ENCODE peak calls at places on chromosomes 5 and 9, in four cellular contexts. K, N, W and I are unnamed samples.
A peak's percentile ranks its signal among the peaks of the same experiment; 100 is the strongest.

GRCh38 chr5:62042007-62042406 is 264.0 kb upstream of the KIF2A start:
- DNase-seq in K (no peak), N (no peak), W (no peak), I (no peak)

GRCh38 chr5:10424124-10424731 is 17.5 kb upstream of the ROPN1L start:
- DNase-seq in K (peak; percentile 13), W (no peak), N (no peak), I (peak; percentile 59)

GRCh38 chr9:99093492-99093791 is 11.5 kb upstream of the TGFBR1 start:
- DNase-seq in W (no peak), K (no peak), N (peak; percentile 61), I (no peak)

GRCh38 chr5:147892696-147893296 is 13.5 kb downstream of the C5orf46 start:
- DNase-seq in K (no peak), N (no peak), W (no peak), I (no peak)

GRCh38 chr5:137296213-137296702 is 202.9 kb downstream of the SPOCK1 start:
- DNase-seq in N (no peak), W (no peak), K (no peak), I (no peak)

GRCh38 chr5:160379485-160379884 is 9.1 kb upstream of the C1QTNF2 start:
- DNase-seq in W (no peak), N (no peak), K (no peak), I (no peak)

GRCh38 chr5:122498163-122498562 is 186.1 kb downstream of the SNCAIP start:
- DNase-seq in N (no peak), K (no peak), W (no peak), I (no peak)

GRCh38 chr5:172096184-172096941 is 89.9 kb upstream of the FBXW11 start:
- DNase-seq in W (no peak), K (no peak), N (no peak), I (no peak)

GRCh38 chr5:57032151-57032551 is 80.2 kb upstream of the MIER3 start:
- DNase-seq in N (no peak), K (peak; percentile 20), W (no peak), I (peak; percentile 60)

GRCh38 chr9:128175102-128175563 is 15.1 kb downstream of the BBLN start:
- DNase-seq in K (no peak), N (no peak), W (no peak), I (no peak)

GRCh38 chr5:144549580-144549979 is 378.9 kb downstream of the KCTD16 start:
- DNase-seq in K (no peak), N (no peak), W (no peak), I (no peak)

GRCh38 chr5:78758169-78758839 is 109.7 kb upstream of the LHFPL2 start:
- DNase-seq in N (no peak), W (peak; percentile 95), K (peak; percentile 91), I (no peak)

GRCh38 chr5:66174338-66174737 is 30.2 kb downstream of the SREK1 start:
- DNase-seq in K (peak; percentile 3), W (no peak), N (no peak), I (peak; percentile 39)

GRCh38 chr9:135551031-135551430 is 5.1 kb downstream of the OBP2A start:
- DNase-seq in N (no peak), K (no peak), W (no peak), I (no peak)

GRCh38 chr5:79111387-79111959 is at the start of gene BHMT:
- DNase-seq in N (no peak), K (no peak), W (no peak), I (no peak)

GRCh38 chr9:123397975-123398374 is 42.0 kb downstream of the CRB2 start:
- DNase-seq in W (no peak), K (no peak), N (no peak), I (no peak)

GRCh38 chr5:179209359-179210150 is 135.7 kb downstream of the ADAMTS2 start:
- DNase-seq in W (no peak), K (no peak), N (no peak), I (no peak)

GRCh38 chr5:112742424-112742823 is 4.7 kb downstream of the APC start:
- DNase-seq in K (no peak), N (peak; percentile 46), W (no peak), I (no peak)

GRCh38 chr9:128244443-128245226 is 31.2 kb downstream of the GOLGA2 start:
- DNase-seq in N (peak; percentile 76), W (no peak), K (peak; percentile 51), I (no peak)

GRCh38 chr9:131728961-131729360 is 10.9 kb downstream of the RAPGEF1 start:
- DNase-seq in N (no peak), W (no peak), K (no peak), I (no peak)

GRCh38 chr5:168163966-168164365 is 127.5 kb upstream of the WWC1 start:
- DNase-seq in K (no peak), N (no peak), W (no peak), I (no peak)
- TF ChIP-seq CHD4 in K (no peak), N (no peak), W (no peak), I (no peak)

GRCh38 chr5:115452791-115453190 is 91.8 kb downstream of the FEM1C start:
- DNase-seq in K (no peak), N (no peak), W (no peak), I (no peak)
- TF ChIP-seq CHD4 in K (no peak), N (no peak), W (no peak), I (no peak)

GRCh38 chr9:107016383-107016782 is 153.4 kb downstream of the ZNF462 start:
- DNase-seq in K (no peak), N (no peak), W (no peak), I (no peak)

GRCh38 chr9:107024193-107024592 is 161.2 kb downstream of the ZNF462 start:
- DNase-seq in N (no peak), W (peak; percentile 45), K (no peak), I (no peak)

GRCh38 chr9:107019216-107019615 is 156.2 kb downstream of the ZNF462 start:
- DNase-seq in W (no peak), K (no peak), N (no peak), I (no peak)

DNA sequence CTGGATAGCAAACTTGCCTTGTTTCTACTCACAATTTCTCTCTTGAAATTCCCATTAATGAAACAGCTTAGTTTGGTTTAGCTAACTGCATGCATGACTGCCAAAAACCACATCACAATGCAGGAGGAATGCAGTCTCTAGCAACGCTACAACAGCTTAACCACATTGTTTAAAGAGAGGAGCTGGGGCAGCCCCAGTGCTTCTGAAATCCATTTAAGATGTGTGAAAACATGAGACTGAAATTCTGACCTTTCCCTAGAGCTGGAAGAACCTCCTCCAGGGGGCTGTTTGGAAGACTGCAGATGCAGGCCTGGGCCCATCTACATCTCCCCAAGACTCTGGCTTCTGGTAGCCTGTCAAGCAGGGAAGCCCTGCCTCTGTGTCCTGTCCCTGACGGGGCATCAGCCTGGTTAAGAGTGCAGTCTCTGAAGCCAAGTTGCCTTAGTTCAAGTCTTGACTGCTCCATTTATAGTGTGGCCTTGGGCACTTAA is 157.1 kb downstream of the ZNF462 start:
- DNase-seq in N (no peak), W (peak; percentile 50), K (no peak), I (no peak)
- TF ChIP-seq CHD4 in N (no peak), W (no peak), K (no peak), I (no peak)

GRCh38 chr9:129469188-129469987 is 151.5 kb downstream of the C9orf50 start:
- DNase-seq in K (no peak), N (no peak), W (no peak), I (peak; percentile 60)
- TF ChIP-seq CHD4 in K (no peak), N (no peak), W (no peak), I (no peak)

GRCh38 chr5:96721351-96721970 is 59.3 kb downstream of the CAST start:
- DNase-seq in W (no peak), K (no peak), N (no peak), I (no peak)

GRCh38 chr5:96729156-96729555 is 67.0 kb downstream of the CAST start:
- DNase-seq in W (no peak), N (no peak), K (no peak), I (no peak)

GRCh38 chr5:96725257-96725656 is 63.1 kb downstream of the CAST start:
- DNase-seq in N (no peak), K (no peak), W (no peak), I (no peak)

GRCh38 chr5:96726802-96727201 is 64.6 kb downstream of the CAST start:
- DNase-seq in N (no peak), W (no peak), K (no peak), I (no peak)
- TF ChIP-seq CHD4 in N (no peak), W (no peak), K (no peak), I (no peak)

DNA sequence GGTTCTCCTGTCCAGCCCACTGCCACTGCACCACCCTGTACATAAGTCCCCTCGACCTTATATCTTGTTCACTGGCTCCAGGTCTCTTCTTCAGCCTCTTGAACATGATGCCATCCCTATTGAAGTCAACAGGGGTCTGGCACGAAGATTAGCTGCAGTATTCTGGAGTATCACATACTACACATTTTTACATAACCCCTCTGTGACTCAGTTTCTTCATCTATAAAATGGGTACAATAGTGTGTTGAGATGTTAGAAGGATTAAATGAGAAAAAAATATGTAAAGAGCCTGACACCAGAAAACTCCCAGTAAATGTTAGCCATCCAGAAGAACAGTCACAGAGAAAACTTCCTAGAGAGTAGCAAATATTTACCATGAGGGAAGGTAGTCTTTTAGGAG is 98.9 kb downstream of the PIK3R1 start:
- DNase-seq in W (no peak), N (no peak), K (no peak), I (no peak)
- TF ChIP-seq CHD4 in W (no peak), N (no peak), K (no peak), I (no peak)

DNA sequence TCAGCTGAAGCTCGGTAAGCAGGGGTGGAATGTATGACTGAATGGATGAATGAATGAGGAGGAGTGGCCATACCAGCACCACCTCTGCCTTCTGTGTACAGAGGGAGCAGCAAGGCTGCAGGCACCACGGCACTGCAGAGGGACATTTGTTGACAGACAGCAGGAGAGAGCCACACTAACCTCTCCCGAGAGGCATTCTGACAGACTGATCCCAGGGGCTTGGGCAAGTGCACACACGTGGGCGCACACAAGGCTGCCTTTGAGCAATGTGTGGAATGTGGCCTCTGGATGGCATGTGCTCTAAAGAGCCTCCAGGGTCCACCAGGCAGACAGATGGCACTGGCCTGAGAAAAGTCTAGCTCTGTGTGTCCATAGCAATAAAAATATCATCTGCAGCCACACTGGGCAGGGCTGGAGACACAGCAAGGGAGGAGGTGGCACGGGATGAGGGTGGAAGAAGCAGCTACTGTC is 111.8 kb downstream of the ACTL7B start:
- DNase-seq in N (no peak), W (no peak), K (peak; percentile 91), I (peak; percentile 16)
- TF ChIP-seq CHD4 in N (no peak), W (no peak), K (no peak), I (no peak)